ENCODE peak calls at places on chromosomes 12 and 14, in seven cellular contexts. One of them, this sample, is unnamed.

GRCh38 chr14:54564799-54565235 is 2.1 kb upstream of the SAMD4A start:
- DNase-seq in spleen: no peak
- DNase-seq in GM12891: no peak
- DNase-seq in Panc1: no peak
- DNase-seq in H1: no peak
- DNase-seq in esophagus muscularis mucosa: no peak
- DNase-seq in GM12892: no peak
- DNase-seq in this sample: no peak

GRCh38 chr14:26191666-26192065 is 406.2 kb downstream of the NOVA1 start:
- DNase-seq in esophagus muscularis mucosa: no peak
- DNase-seq in GM12892: no peak
- DNase-seq in H1: no peak
- DNase-seq in spleen: no peak
- DNase-seq in Panc1: no peak
- DNase-seq in GM12891: no peak
- DNase-seq in this sample: no peak

GRCh38 chr14:91321131-91321530 is 76.6 kb upstream of the GPR68 start:
- DNase-seq in H1: no peak
- DNase-seq in GM12891: no peak
- DNase-seq in Panc1: no peak
- DNase-seq in GM12892: no peak
- DNase-seq in spleen: peak
- DNase-seq in esophagus muscularis mucosa: no peak
- DNase-seq in this sample: no peak

GRCh38 chr12:11067514-11067913 is 5.4 kb upstream of the TAS2R46 start:
- DNase-seq in H1: no peak
- DNase-seq in GM12892: no peak
- DNase-seq in GM12891: no peak
- DNase-seq in spleen: no peak
- DNase-seq in Panc1: no peak
- DNase-seq in esophagus muscularis mucosa: no peak
- DNase-seq in this sample: no peak

GRCh38 chr14:93322886-93323596 is 9.8 kb downstream of the BTBD7 start:
- DNase-seq in Panc1: no peak
- DNase-seq in GM12891: no peak
- DNase-seq in GM12892: no peak
- DNase-seq in H1: no peak
- DNase-seq in esophagus muscularis mucosa: no peak
- DNase-seq in spleen: no peak
- DNase-seq in this sample: no peak

GRCh38 chr12:95358111-95359083 is 115.6 kb upstream of the METAP2 start:
- DNase-seq in spleen: no peak
- DNase-seq in esophagus muscularis mucosa: no peak
- DNase-seq in GM12892: no peak
- DNase-seq in GM12891: no peak
- DNase-seq in Panc1: no peak
- DNase-seq in H1: no peak
- DNase-seq in this sample: no peak

GRCh38 chr14:22549981-22550670 is 38.9 kb downstream of the DAD1 start:
- DNase-seq in spleen: no peak
- DNase-seq in GM12892: peak
- DNase-seq in H1: peak
- DNase-seq in GM12891: no peak
- DNase-seq in esophagus muscularis mucosa: no peak
- DNase-seq in Panc1: no peak
- DNase-seq in this sample: no peak

GRCh38 chr12:50514526-50515276 is 9.9 kb downstream of the DIP2B start:
- DNase-seq in H1: no peak
- DNase-seq in GM12891: no peak
- DNase-seq in GM12892: no peak
- DNase-seq in Panc1: no peak
- DNase-seq in esophagus muscularis mucosa: no peak
- DNase-seq in spleen: no peak
- DNase-seq in this sample: no peak

GRCh38 chr12:131242741-131243496 is 289.2 kb downstream of the ADGRD1 start:
- DNase-seq in spleen: peak
- DNase-seq in esophagus muscularis mucosa: no peak
- DNase-seq in Panc1: no peak
- DNase-seq in GM12892: no peak
- DNase-seq in H1: no peak
- DNase-seq in GM12891: no peak
- DNase-seq in this sample: no peak

GRCh38 chr12:58310828-58311273 is 369.5 kb downstream of the ATP23 start:
- DNase-seq in GM12892: no peak
- DNase-seq in H1: no peak
- DNase-seq in spleen: no peak
- DNase-seq in Panc1: peak
- DNase-seq in GM12891: no peak
- DNase-seq in esophagus muscularis mucosa: no peak
- DNase-seq in this sample: no peak

GRCh38 chr14:65044596-65044959 is 57.7 kb downstream of the MAX start:
- DNase-seq in spleen: peak
- DNase-seq in esophagus muscularis mucosa: no peak
- DNase-seq in GM12892: no peak
- DNase-seq in H1: no peak
- DNase-seq in Panc1: no peak
- DNase-seq in GM12891: no peak
- DNase-seq in this sample: no peak

GRCh38 chr12:42485823-42486222 is 103.7 kb downstream of the PRICKLE1 start:
- DNase-seq in spleen: no peak
- DNase-seq in Panc1: no peak
- DNase-seq in GM12892: no peak
- DNase-seq in esophagus muscularis mucosa: no peak
- DNase-seq in H1: peak
- DNase-seq in GM12891: no peak
- DNase-seq in this sample: no peak

GRCh38 chr14:65392296-65392695 is 20.2 kb upstream of the FUT8 start:
- DNase-seq in spleen: no peak
- DNase-seq in GM12892: no peak
- DNase-seq in Panc1: no peak
- DNase-seq in GM12891: no peak
- DNase-seq in esophagus muscularis mucosa: no peak
- DNase-seq in H1: no peak
- DNase-seq in this sample: no peak

GRCh38 chr12:71626098-71626497 is 37.5 kb downstream of the ZFC3H1 start:
- DNase-seq in GM12891: no peak
- DNase-seq in esophagus muscularis mucosa: no peak
- DNase-seq in spleen: no peak
- DNase-seq in H1: no peak
- DNase-seq in Panc1: no peak
- DNase-seq in GM12892: no peak
- DNase-seq in this sample: no peak

GRCh38 chr12:112130461-112130998 is 5.2 kb downstream of the TRAFD1 start:
- DNase-seq in spleen: no peak
- DNase-seq in GM12891: no peak
- DNase-seq in GM12892: no peak
- DNase-seq in Panc1: no peak
- DNase-seq in esophagus muscularis mucosa: no peak
- DNase-seq in H1: no peak
- DNase-seq in this sample: no peak

GRCh38 chr14:26765301-26765700 is 167.5 kb upstream of the NOVA1 start:
- DNase-seq in esophagus muscularis mucosa: no peak
- DNase-seq in Panc1: no peak
- DNase-seq in GM12892: no peak
- DNase-seq in H1: no peak
- DNase-seq in GM12891: no peak
- DNase-seq in spleen: no peak
- DNase-seq in this sample: no peak

GRCh38 chr14:101135796-101136742 is 232.5 kb upstream of the RTL1 start:
- DNase-seq in GM12892: no peak
- DNase-seq in H1: no peak
- DNase-seq in esophagus muscularis mucosa: peak
- DNase-seq in spleen: no peak
- DNase-seq in Panc1: no peak
- DNase-seq in GM12891: no peak
- DNase-seq in this sample: peak

GRCh38 chr12:43104524-43104923 is 447.5 kb downstream of the ADAMTS20 start:
- DNase-seq in spleen: no peak
- DNase-seq in GM12892: no peak
- DNase-seq in esophagus muscularis mucosa: no peak
- DNase-seq in GM12891: no peak
- DNase-seq in Panc1: no peak
- DNase-seq in H1: no peak
- DNase-seq in this sample: no peak

GRCh38 chr14:41899416-41899815 is 292.7 kb downstream of the LRFN5 start:
- DNase-seq in GM12892: no peak
- DNase-seq in Panc1: no peak
- DNase-seq in esophagus muscularis mucosa: no peak
- DNase-seq in H1: no peak
- DNase-seq in spleen: no peak
- DNase-seq in GM12891: no peak
- DNase-seq in this sample: no peak

GRCh38 chr12:126831115-126831514 is 1435.9 kb upstream of the TMEM132C start:
- DNase-seq in spleen: no peak
- DNase-seq in GM12891: no peak
- DNase-seq in GM12892: no peak
- DNase-seq in esophagus muscularis mucosa: no peak
- DNase-seq in Panc1: no peak
- DNase-seq in H1: no peak
- DNase-seq in this sample: no peak

GRCh38 chr12:132444957-132445883 is 44.7 kb upstream of the FBRSL1 start:
- DNase-seq in spleen: peak
- DNase-seq in GM12892: peak
- DNase-seq in GM12891: peak
- DNase-seq in esophagus muscularis mucosa: no peak
- DNase-seq in H1: no peak
- DNase-seq in Panc1: no peak
- DNase-seq in this sample: peak

DNA sequence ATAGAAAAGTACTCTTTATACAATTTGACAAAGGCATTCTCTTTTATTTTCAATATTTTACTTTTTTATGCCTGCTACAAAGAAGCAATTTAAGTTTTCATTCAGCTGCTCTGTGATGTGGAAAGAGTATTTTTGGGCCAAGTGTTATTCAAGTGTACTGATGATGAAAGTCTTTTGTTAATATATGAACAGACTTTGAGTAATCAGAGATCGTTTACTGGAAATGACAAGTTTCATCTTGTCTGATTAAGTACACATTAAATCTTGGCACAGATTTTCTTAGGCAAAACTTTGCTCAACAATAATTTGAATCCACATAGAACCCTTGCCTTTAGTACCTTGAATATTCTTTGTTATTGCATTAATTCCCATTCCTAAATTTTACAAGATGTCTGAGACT is 13.3 kb upstream of the PZP start:
- DNase-seq in Panc1: no peak
- DNase-seq in GM12891: no peak
- DNase-seq in H1: no peak
- DNase-seq in esophagus muscularis mucosa: no peak
- DNase-seq in spleen: no peak
- DNase-seq in GM12892: no peak
- DNase-seq in this sample: no peak
- TF ChIP-seq POLR2AphosphoS5 in Panc1: no peak
- TF ChIP-seq POLR2AphosphoS5 in GM12891: no peak
- TF ChIP-seq POLR2AphosphoS5 in H1: no peak
- TF ChIP-seq POLR2AphosphoS5 in esophagus muscularis mucosa: no peak
- TF ChIP-seq POLR2AphosphoS5 in spleen: no peak
- TF ChIP-seq POLR2AphosphoS5 in GM12892: no peak
- TF ChIP-seq POLR2AphosphoS5 in this sample: no peak

GRCh38 chr12:94092516-94093241 is 55.7 kb upstream of the PLXNC1 start:
- DNase-seq in esophagus muscularis mucosa: no peak
- DNase-seq in Panc1: no peak
- DNase-seq in GM12892: no peak
- DNase-seq in GM12891: no peak
- DNase-seq in spleen: no peak
- DNase-seq in H1: no peak
- DNase-seq in this sample: no peak
- TF ChIP-seq POLR2AphosphoS5 in esophagus muscularis mucosa: peak
- TF ChIP-seq POLR2AphosphoS5 in Panc1: no peak
- TF ChIP-seq POLR2AphosphoS5 in GM12892: no peak
- TF ChIP-seq POLR2AphosphoS5 in GM12891: no peak
- TF ChIP-seq POLR2AphosphoS5 in spleen: no peak
- TF ChIP-seq POLR2AphosphoS5 in H1: no peak
- TF ChIP-seq POLR2AphosphoS5 in this sample: no peak

GRCh38 chr14:68879841-68880575 is 87.1 kb upstream of the ZFP36L1 start:
- DNase-seq in esophagus muscularis mucosa: no peak
- DNase-seq in spleen: no peak
- DNase-seq in GM12892: no peak
- DNase-seq in H1: no peak
- DNase-seq in Panc1: no peak
- DNase-seq in GM12891: no peak
- DNase-seq in this sample: no peak

GRCh38 chr14:68879321-68879781 is 86.5 kb upstream of the ZFP36L1 start:
- DNase-seq in GM12892: no peak
- DNase-seq in Panc1: no peak
- DNase-seq in GM12891: no peak
- DNase-seq in H1: no peak
- DNase-seq in spleen: no peak
- DNase-seq in esophagus muscularis mucosa: no peak
- DNase-seq in this sample: no peak

GRCh38 chr14:68881396-68881795 is 88.5 kb upstream of the ZFP36L1 start:
- DNase-seq in GM12892: no peak
- DNase-seq in H1: no peak
- DNase-seq in spleen: no peak
- DNase-seq in GM12891: no peak
- DNase-seq in Panc1: no peak
- DNase-seq in esophagus muscularis mucosa: no peak
- DNase-seq in this sample: no peak

GRCh38 chr14:68882235-68882634 is 89.4 kb upstream of the ZFP36L1 start:
- DNase-seq in H1: no peak
- DNase-seq in Panc1: no peak
- DNase-seq in GM12891: no peak
- DNase-seq in GM12892: no peak
- DNase-seq in spleen: no peak
- DNase-seq in esophagus muscularis mucosa: no peak
- DNase-seq in this sample: no peak

GRCh38 chr14:68880581-68881105 is 87.8 kb upstream of the ZFP36L1 start:
- DNase-seq in GM12892: no peak
- DNase-seq in H1: no peak
- DNase-seq in Panc1: no peak
- DNase-seq in spleen: no peak
- DNase-seq in GM12891: no peak
- DNase-seq in esophagus muscularis mucosa: no peak
- DNase-seq in this sample: no peak
- TF ChIP-seq POLR2AphosphoS5 in GM12892: no peak
- TF ChIP-seq POLR2AphosphoS5 in H1: no peak
- TF ChIP-seq POLR2AphosphoS5 in Panc1: no peak
- TF ChIP-seq POLR2AphosphoS5 in spleen: no peak
- TF ChIP-seq POLR2AphosphoS5 in GM12891: no peak
- TF ChIP-seq POLR2AphosphoS5 in esophagus muscularis mucosa: no peak
- TF ChIP-seq POLR2AphosphoS5 in this sample: no peak

DNA sequence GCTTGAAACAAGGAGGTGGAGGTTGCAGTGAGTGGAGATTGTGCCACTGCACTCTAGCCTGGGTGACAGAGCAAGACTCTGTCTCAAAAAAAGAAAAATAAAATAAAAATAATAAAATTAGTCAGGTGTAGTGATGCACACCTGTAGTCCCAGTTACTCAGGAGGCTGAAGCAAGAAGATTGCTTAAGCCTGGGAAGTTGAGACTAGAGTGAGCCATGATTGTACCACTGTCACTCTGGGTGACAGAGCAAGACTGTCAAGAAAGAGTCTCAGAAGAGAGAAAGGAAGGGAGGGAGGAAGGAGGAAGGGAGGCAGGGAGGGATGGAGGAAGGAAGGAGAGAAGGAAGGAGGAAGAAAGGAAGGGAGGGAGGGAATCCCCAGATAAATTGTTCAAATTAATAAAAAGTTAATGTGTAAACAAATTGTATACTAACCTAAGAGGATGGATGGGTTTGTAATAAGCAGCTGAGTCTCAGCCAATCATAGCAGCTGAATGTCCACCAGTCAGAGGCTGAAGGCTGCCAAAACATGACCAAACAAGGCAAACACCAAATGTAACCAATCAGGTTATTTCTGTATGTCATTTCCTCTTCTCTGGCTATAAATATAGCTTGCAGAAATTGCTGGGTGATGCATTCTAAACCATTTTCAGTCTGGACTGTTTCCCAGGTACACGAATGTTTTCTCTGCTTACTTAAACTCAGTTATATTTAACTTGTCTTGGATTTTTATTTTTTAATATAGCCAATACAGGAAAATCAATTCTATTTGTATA is 6.1 kb upstream of the CDCA4 start:
- DNase-seq in GM12891: no peak
- DNase-seq in GM12892: no peak
- DNase-seq in esophagus muscularis mucosa: no peak
- DNase-seq in spleen: no peak
- DNase-seq in Panc1: no peak
- DNase-seq in H1: no peak
- DNase-seq in this sample: no peak
- TF ChIP-seq POLR2AphosphoS5 in GM12891: peak
- TF ChIP-seq POLR2AphosphoS5 in GM12892: peak
- TF ChIP-seq POLR2AphosphoS5 in esophagus muscularis mucosa: no peak
- TF ChIP-seq POLR2AphosphoS5 in spleen: no peak
- TF ChIP-seq POLR2AphosphoS5 in Panc1: no peak
- TF ChIP-seq POLR2AphosphoS5 in H1: no peak
- TF ChIP-seq POLR2AphosphoS5 in this sample: no peak